ENCODE peak calls at places on chromosomes 16 and 17, in five cellular contexts. J, B, D, S and I are unnamed samples.
A peak's percentile ranks its signal among the peaks of the same experiment; 100 is the strongest.

GRCh38 chr17:45428954-45429337 is 3.7 kb downstream of the ARHGAP27 start:
- DNase-seq in J (no peak), B (no peak), D (no peak), S (no peak), I (no peak)

GRCh38 chr17:50428831-50429424 is 2.9 kb downstream of the ACSF2 start:
- DNase-seq in J (peak; percentile 84), B (peak; percentile 95), D (no peak), S (no peak), I (no peak)

GRCh38 chr17:40350410-40351184 is 13.9 kb downstream of the GJD3 start:
- DNase-seq in J (no peak), B (no peak), D (no peak), S (no peak), I (no peak)

GRCh38 chr16:82111944-82112343 is 58.1 kb downstream of the MPHOSPH6 start:
- DNase-seq in J (no peak), B (peak; percentile 99), D (no peak), S (no peak), I (no peak)

GRCh38 chr16:67483731-67484525 is 581 bp upstream of the AGRP start:
- DNase-seq in J (no peak), B (no peak), D (no peak), S (no peak), I (no peak)

GRCh38 chr17:48002208-48002919 is 31.5 kb downstream of the CDK5RAP3 start:
- DNase-seq in J (no peak), B (peak; percentile 80), D (no peak), S (no peak), I (no peak)

GRCh38 chr17:29617125-29617480 is 5.6 kb downstream of the CORO6 start:
- DNase-seq in J (no peak), B (no peak), D (peak; percentile 90), S (peak; percentile 64), I (no peak)

GRCh38 chr16:48814994-48815393 is 205.0 kb upstream of the N4BP1 start:
- DNase-seq in J (no peak), B (no peak), D (no peak), S (no peak), I (no peak)

GRCh38 chr16:82888616-82889015 is 261.8 kb downstream of the CDH13 start:
- DNase-seq in J (no peak), B (no peak), D (no peak), S (no peak), I (no peak)

GRCh38 chr17:69506489-69506888 is 92.0 kb downstream of the MAP2K6 start:
- DNase-seq in J (no peak), B (no peak), D (no peak), S (no peak), I (no peak)

GRCh38 chr17:69579961-69580677 is 165.6 kb downstream of the MAP2K6 start:
- DNase-seq in J (no peak), B (no peak), D (no peak), S (no peak), I (no peak)

GRCh38 chr16:998615-999014 is 17.0 kb downstream of the SOX8 start:
- DNase-seq in J (no peak), B (no peak), D (no peak), S (no peak), I (no peak)

GRCh38 chr17:69335018-69335417 is 8.1 kb upstream of the ABCA5 start:
- DNase-seq in J (no peak), B (peak; percentile 51), D (no peak), S (no peak), I (no peak)

GRCh38 chr17:13410214-13410613 is 191.5 kb downstream of the HS3ST3A1 start:
- DNase-seq in J (no peak), B (no peak), D (no peak), S (no peak), I (no peak)

GRCh38 chr17:13346996-13347762 is 254.6 kb downstream of the HS3ST3A1 start:
- DNase-seq in J (peak; percentile 84), B (peak; percentile 95), D (no peak), S (peak; percentile 30), I (no peak)

GRCh38 chr17:42313773-42314566 is 25.7 kb downstream of the STAT5A start:
- DNase-seq in J (no peak), B (peak; percentile 54), D (no peak), S (no peak), I (no peak)

GRCh38 chr16:19708498-19709205 is 9.4 kb downstream of the KNOP1 start:
- DNase-seq in J (no peak), B (no peak), D (no peak), S (no peak), I (no peak)

GRCh38 chr17:58279016-58279671 is 1.6 kb downstream of the MPO start:
- DNase-seq in J (no peak), B (no peak), D (no peak), S (peak; percentile 75), I (no peak)

GRCh38 chr17:9676742-9677387 is 31.5 kb downstream of the USP43 start:
- DNase-seq in J (peak; percentile 80), B (peak; percentile 99), D (peak; percentile 23), S (no peak), I (no peak)

GRCh38 chr17:17499402-17500145 is 3.4 kb upstream of the RASD1 start:
- DNase-seq in J (peak; percentile 29), B (no peak), D (no peak), S (peak; percentile 14), I (no peak)

GRCh38 chr16:3780570-3780969 is 63.2 kb upstream of the TRAP1 start:
- DNase-seq in J (no peak), B (peak; percentile 22), D (no peak), S (no peak), I (no peak)

GRCh38 chr16:69924777-69925191 is 26.4 kb upstream of the CLEC18A start:
- DNase-seq in J (no peak), B (peak; percentile 74), D (no peak), S (peak; percentile 74), I (peak; percentile 70)

GRCh38 chr17:35214631-35215273 is 20.6 kb upstream of the SLC35G3 start:
- DNase-seq in J (no peak), B (no peak), D (peak; percentile 74), S (no peak), I (no peak)

GRCh38 chr17:62616993-62617893 is 10.2 kb upstream of the MRC2 start:
- DNase-seq in J (no peak), B (no peak), D (no peak), S (no peak), I (no peak)

GRCh38 chr17:9116861-9117568 is 95.7 kb downstream of the NTN1 start:
- DNase-seq in J (no peak), B (no peak), D (no peak), S (no peak), I (no peak)

GRCh38 chr17:48804936-48805411 is 12.1 kb downstream of the TTLL6 start:
- DNase-seq in J (no peak), B (peak; percentile 21), D (peak; percentile 80), S (no peak), I (no peak)

GRCh38 chr17:81002013-81002384 is 10.4 kb downstream of the CHMP6 start:
- DNase-seq in J (no peak), B (no peak), D (no peak), S (no peak), I (no peak)

GRCh38 chr16:11636172-11636721 is 32.0 kb upstream of the SNN start:
- DNase-seq in J (no peak), B (no peak), D (no peak), S (no peak), I (no peak)

GRCh38 chr16:75000481-75001081 is 1.8 kb downstream of the ZNRF1 start:
- DNase-seq in J (no peak), B (peak; percentile 47), D (no peak), S (no peak), I (no peak)

GRCh38 chr16:11162571-11163268 is 93.3 kb downstream of the SOCS1 start:
- DNase-seq in J (no peak), B (no peak), D (no peak), S (no peak), I (no peak)

GRCh38 chr17:61794792-61795191 is 68.5 kb downstream of the BRIP1 start:
- DNase-seq in J (no peak), B (no peak), D (no peak), S (no peak), I (no peak)

GRCh38 chr16:2194852-2195315 is 1.5 kb downstream of the CASKIN1 start:
- DNase-seq in J (no peak), B (peak; percentile 54), D (peak; percentile 70), S (no peak), I (no peak)

GRCh38 chr17:75498726-75499213 is 16.6 kb downstream of the CASKIN2 start:
- DNase-seq in J (no peak), B (no peak), D (no peak), S (no peak), I (no peak)
- H3K27ac ChIP-seq in J (no peak overlapping the region), B (no peak overlapping the region), D (no peak overlapping the region), S (peak overlapping the region; percentile 51), I (no peak overlapping the region)

GRCh38 chr16:80804061-80804450 is 342 bp downstream of the CDYL2 start:
- DNase-seq in J (no peak), B (peak; percentile 31), D (peak; percentile 74), S (no peak), I (no peak)

GRCh38 chr16:80802902-80803301 is 1.5 kb downstream of the CDYL2 start:
- DNase-seq in J (no peak), B (no peak), D (no peak), S (no peak), I (no peak)

GRCh38 chr16:80804451-80805383 is at the start of gene CDYL2:
- DNase-seq in J (no peak), B (no peak), D (peak; percentile 69), S (peak; percentile 39), I (no peak)

GRCh38 chr16:80802129-80802528 is 2.3 kb downstream of the CDYL2 start:
- DNase-seq in J (no peak), B (no peak), D (no peak), S (no peak), I (no peak)

GRCh38 chr16:80803341-80804060 is 897 bp downstream of the CDYL2 start:
- DNase-seq in J (peak; percentile 56), B (no peak), D (peak; percentile 60), S (peak; percentile 41), I (no peak)
- H3K4me3 ChIP-seq in J (peak overlapping the region; percentile 73), B (peak overlapping the region; percentile 47), D (no peak overlapping the region), S (peak overlapping the region; percentile 54), I (peak overlapping the region; percentile 69)

DNA sequence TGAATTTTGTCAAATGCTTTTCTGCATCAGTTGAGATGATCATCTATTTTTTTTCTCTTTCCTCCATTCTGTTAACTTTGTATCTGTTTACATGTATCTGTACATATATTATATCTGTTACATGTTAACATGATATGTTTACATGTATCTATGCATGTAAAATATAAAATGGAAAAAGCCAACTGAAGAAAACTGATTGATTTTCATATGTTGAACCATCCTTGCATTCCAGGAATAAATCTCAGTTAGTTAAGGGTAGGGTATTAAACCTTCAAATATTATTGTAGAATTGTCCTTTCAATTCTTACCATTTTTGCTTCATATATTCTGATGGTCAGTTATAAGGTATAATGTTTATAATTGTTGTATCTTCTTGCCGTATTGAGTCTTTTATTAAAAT is 336.1 kb downstream of the ZFHX3 start:
- DNase-seq in J (no peak), B (no peak), D (no peak), S (no peak), I (no peak)
- H3K9me3 ChIP-seq in J (peaks cover 6% of the 10 kb centered on the region), B (peaks cover 3% of the 10 kb centered on the region), D (no peaks in the 10 kb centered on the region), S (peaks cover 32% of the 10 kb centered on the region), I (peaks cover 23% of the 10 kb centered on the region)

DNA sequence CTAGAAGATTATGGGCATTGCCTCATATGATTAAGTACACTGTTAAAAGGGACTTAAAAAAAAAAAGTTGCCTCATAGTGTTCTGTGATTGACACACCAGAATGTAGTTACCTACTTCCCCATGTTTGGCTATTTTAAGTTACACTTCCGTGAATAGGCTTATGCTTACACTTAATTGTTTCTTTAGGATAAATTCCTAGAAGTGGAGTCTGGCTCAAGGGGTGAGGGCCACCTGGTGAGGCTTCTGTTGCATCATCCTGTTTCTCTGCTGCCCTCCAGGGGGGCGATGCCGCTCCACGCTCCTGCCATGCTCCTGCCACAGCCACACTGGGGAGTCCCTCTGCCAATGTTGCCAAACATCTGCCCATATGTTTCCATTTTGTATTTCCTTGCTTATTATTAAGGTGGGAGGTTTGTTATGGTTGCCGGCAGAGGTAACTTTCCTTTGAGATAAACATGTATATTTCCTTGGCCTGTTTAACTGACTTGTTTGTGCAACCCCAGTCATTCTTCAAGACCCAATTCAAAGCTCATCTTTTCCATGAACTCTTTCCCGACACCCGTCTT is 73.1 kb downstream of the KSR1 start:
- DNase-seq in J (no peak), B (no peak), D (no peak), S (no peak), I (no peak)
- H3K27ac ChIP-seq in J (no peak overlapping the region), B (no peak overlapping the region), D (no peak overlapping the region), S (no peak overlapping the region), I (no peak overlapping the region)